ENCODE peak calls at places on chromosomes 2 and 18, in four cellular contexts. O is GM10248, W is pancreas, U is upper lobe of left lung. Q is an unnamed sample.

GRCh38 chr2:204533629-204534370 is 11.5 kb upstream of the PARD3B start:
- DNase-seq in O (no peak), W (no peak), U (no peak), Q (no peak)

GRCh38 chr2:156333274-156333950 is 891 bp upstream of the NR4A2 start:
- DNase-seq in O (no peak), W (peak), U (no peak), Q (no peak)

GRCh38 chr2:172783091-172783898 is 47.6 kb downstream of the RAPGEF4 start:
- DNase-seq in O (no peak), W (no peak), U (no peak), Q (no peak)

GRCh38 chr2:37412201-37412600 is 67.8 kb downstream of the QPCT start:
- DNase-seq in O (no peak), W (no peak), U (no peak), Q (no peak)

GRCh38 chr2:48448274-48449061 is 81.5 kb upstream of the STON1 start:
- DNase-seq in O (no peak), W (no peak), U (no peak), Q (no peak)

GRCh38 chr2:164782323-164782722 is 59.3 kb downstream of the COBLL1 start:
- DNase-seq in O (no peak), W (no peak), U (no peak), Q (no peak)

GRCh38 chr18:43160509-43160908 is 45.0 kb upstream of the RIT2 start:
- DNase-seq in O (no peak), W (no peak), U (no peak), Q (no peak)

GRCh38 chr2:20781656-20782265 is 41.1 kb downstream of the LDAH start:
- DNase-seq in O (no peak), W (no peak), U (no peak), Q (no peak)

GRCh38 chr2:18903750-18904149 is 314.4 kb upstream of the NT5C1B start:
- DNase-seq in O (peak), W (no peak), U (no peak), Q (no peak)

GRCh38 chr18:39448942-39449341 is 1883.3 kb upstream of the CELF4 start:
- DNase-seq in O (no peak), W (no peak), U (no peak), Q (no peak)

GRCh38 chr2:49812730-49813129 is 658.4 kb upstream of the FSHR start:
- DNase-seq in O (no peak), W (no peak), U (no peak), Q (no peak)

GRCh38 chr2:145136702-145137101 is 616.8 kb upstream of the ZEB2 start:
- DNase-seq in O (no peak), W (no peak), U (no peak), Q (no peak)

GRCh38 chr2:239037559-239037910 is 189.7 kb downstream of the TWIST2 start:
- DNase-seq in O (no peak), W (no peak), U (peak), Q (no peak)

GRCh38 chr2:3780477-3781402 is 77.4 kb downstream of the DCDC2C start:
- DNase-seq in O (peak), W (peak), U (no peak), Q (no peak)

GRCh38 chr18:64474751-64475150 is 325.9 kb upstream of the LINC00305 start:
- DNase-seq in O (no peak), W (no peak), U (no peak), Q (no peak)

DNA sequence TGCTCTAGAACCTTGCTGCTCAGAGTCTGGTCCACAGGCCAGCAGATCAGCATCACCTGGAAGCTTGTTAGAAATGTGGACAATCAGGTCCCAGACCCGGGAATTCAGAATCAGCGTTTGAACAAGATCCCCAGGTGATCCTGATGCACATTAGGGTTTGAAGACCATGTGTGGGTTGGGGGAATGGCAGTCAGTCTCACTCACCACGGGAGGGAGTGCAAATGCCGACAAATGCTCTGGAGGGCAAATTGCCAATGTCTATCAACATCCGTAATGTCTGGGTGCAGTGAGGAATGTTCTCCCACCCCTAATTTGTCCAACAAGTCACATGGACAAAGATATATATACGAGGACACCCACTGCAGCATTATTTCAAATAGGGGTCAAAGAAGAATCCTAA is 34.5 kb downstream of the INPP5D start:
- DNase-seq in O (no peak), W (no peak), U (no peak), Q (no peak)
- TF ChIP-seq CTCF in O (no peak), W (no peak), U (no peak), Q (no peak)

DNA sequence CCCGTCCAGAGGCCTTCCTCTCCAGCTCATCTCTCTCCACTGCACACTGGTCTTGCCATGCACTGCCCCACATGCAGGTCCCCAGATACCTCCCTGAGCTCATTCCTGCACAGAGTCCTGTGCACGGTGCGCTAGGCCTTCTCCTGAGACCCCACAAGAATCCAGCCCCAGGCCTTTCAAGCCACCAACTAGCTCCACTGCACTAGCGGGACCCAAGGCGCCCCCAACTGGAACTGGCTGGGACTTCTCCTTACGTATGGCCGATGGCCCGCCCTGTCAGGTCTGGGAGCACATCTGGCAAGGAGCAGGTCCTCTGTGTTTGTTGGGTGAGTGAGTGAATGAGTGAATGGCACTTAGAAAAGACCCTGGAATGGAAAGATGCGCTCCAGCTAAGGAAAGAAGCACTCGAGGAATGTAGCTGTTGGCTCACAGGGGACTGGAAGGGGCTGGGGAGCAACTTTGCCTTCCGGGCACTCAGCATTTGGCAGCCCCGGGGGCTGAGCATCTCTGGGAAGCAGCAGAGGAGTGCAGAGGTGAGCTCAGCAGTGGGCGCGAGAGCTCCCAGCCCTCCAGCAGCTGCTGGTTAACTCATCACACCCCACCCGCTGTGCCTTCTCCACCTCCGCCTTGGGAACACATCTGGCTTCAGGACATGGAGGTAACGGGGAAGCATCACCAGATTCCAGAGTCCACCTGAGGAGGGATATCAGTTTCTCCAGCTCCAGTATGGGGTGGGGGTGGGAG is 223.1 kb downstream of the GLI2 start:
- DNase-seq in O (no peak), W (no peak), U (no peak), Q (no peak)
- TF ChIP-seq CTCF in O (no peak), W (no peak), U (no peak), Q (no peak)

GRCh38 chr18:47262397-47263196 is 11.1 kb upstream of the SKOR2 start:
- DNase-seq in O (no peak), W (no peak), U (peak), Q (no peak)

GRCh38 chr18:47265197-47265596 is 13.7 kb upstream of the SKOR2 start:
- DNase-seq in O (no peak), W (no peak), U (no peak), Q (no peak)

GRCh38 chr18:47263828-47264314 is 12.4 kb upstream of the SKOR2 start:
- DNase-seq in O (no peak), W (no peak), U (peak), Q (no peak)

GRCh38 chr18:47261902-47262301 is 10.4 kb upstream of the SKOR2 start:
- DNase-seq in O (no peak), W (no peak), U (no peak), Q (no peak)

GRCh38 chr18:47263197-47263827 is 11.9 kb upstream of the SKOR2 start:
- DNase-seq in O (no peak), W (no peak), U (peak), Q (no peak)
- TF ChIP-seq CTCF in O (no peak), W (no peak), U (no peak), Q (no peak)

GRCh38 chr2:75315436-75315835 is 116.1 kb upstream of the TACR1 start:
- DNase-seq in O (no peak), W (no peak), U (no peak), Q (no peak)

GRCh38 chr2:75309596-75310290 is 110.4 kb upstream of the TACR1 start:
- DNase-seq in O (no peak), W (no peak), U (no peak), Q (no peak)

GRCh38 chr2:75310915-75311314 is 111.6 kb upstream of the TACR1 start:
- DNase-seq in O (no peak), W (no peak), U (no peak), Q (no peak)

GRCh38 chr2:75311521-75311920 is 112.2 kb upstream of the TACR1 start:
- DNase-seq in O (no peak), W (no peak), U (no peak), Q (no peak)

GRCh38 chr2:75311993-75312392 is 112.7 kb upstream of the TACR1 start:
- DNase-seq in O (peak), W (no peak), U (no peak), Q (no peak)
- TF ChIP-seq CTCF in O (peak), W (no peak), U (peak), Q (no peak)

GRCh38 chr2:160275646-160276045 is 75.6 kb upstream of the ITGB6 start:
- DNase-seq in O (no peak), W (no peak), U (no peak), Q (no peak)

GRCh38 chr2:160281213-160281612 is 81.1 kb upstream of the ITGB6 start:
- DNase-seq in O (no peak), W (no peak), U (no peak), Q (no peak)

GRCh38 chr2:160279813-160280465 is 79.9 kb upstream of the ITGB6 start:
- DNase-seq in O (no peak), W (no peak), U (no peak), Q (no peak)

GRCh38 chr2:160278101-160278888 is 78.2 kb upstream of the ITGB6 start:
- DNase-seq in O (no peak), W (no peak), U (no peak), Q (no peak)

GRCh38 chr2:160278889-160279196 is 78.8 kb upstream of the ITGB6 start:
- DNase-seq in O (no peak), W (no peak), U (no peak), Q (no peak)
- TF ChIP-seq CTCF in O (no peak), W (peak), U (peak), Q (no peak)

GRCh38 chr2:133602538-133602937 is 34.3 kb upstream of the NCKAP5 start:
- DNase-seq in O (no peak), W (no peak), U (no peak), Q (no peak)
- TF ChIP-seq CTCF in O (no peak), W (no peak), U (no peak), Q (no peak)

GRCh38 chr2:8524823-8525222 is 157.0 kb upstream of the ID2 start:
- DNase-seq in O (no peak), W (no peak), U (no peak), Q (no peak)

GRCh38 chr2:8526403-8526696 is 155.5 kb upstream of the ID2 start:
- DNase-seq in O (no peak), W (no peak), U (no peak), Q (no peak)

GRCh38 chr2:8527031-8527430 is 154.8 kb upstream of the ID2 start:
- DNase-seq in O (no peak), W (no peak), U (no peak), Q (no peak)

GRCh38 chr2:8525236-8525581 is 156.6 kb upstream of the ID2 start:
- DNase-seq in O (no peak), W (no peak), U (no peak), Q (no peak)

DNA sequence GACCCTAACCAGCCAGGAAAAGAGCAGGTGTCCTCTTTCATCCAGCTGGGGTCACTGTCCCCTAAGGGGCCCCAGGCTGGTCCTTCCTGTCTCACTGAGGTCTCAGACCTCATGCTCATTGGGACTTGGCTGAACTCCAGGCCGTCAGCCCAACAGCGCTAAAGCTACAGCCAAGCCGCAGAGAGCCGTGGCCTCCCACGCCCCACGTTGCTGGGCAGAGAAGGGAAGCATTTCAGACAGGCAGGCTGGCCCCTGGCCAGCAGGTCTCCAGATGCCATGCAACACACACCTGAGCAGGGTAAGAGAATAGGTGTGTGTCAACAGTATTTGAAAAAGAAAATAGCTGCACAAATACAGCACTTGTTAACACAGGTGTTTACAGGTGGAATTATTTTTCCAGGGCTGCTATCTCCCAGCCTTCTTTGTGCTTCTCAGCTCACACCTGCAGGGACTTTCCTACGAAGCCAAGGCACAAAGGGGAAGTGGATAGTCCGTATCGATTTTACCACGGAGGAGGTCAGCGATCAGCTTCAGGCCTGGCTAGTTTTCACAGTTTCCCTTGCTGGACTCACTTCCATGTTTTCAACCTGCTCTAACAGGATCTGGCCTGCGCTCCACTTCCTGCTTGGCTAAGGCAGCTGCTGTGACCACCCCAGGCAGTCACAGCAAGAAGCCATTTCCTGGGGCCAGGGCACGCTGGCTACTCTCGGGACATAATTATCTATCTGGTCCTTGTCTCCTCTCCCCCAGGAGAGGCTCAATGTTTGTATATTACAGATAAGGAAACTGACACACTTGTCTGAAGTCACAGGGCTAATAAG is 156.1 kb upstream of the ID2 start:
- DNase-seq in O (peak), W (peak), U (peak), Q (no peak)
- TF ChIP-seq CTCF in O (peak), W (no peak), U (peak), Q (no peak)

GRCh38 chr2:46913471-46914381 is 1.9 kb downstream of the MCFD2 start:
- DNase-seq in O (no peak), W (peak), U (no peak), Q (no peak)
- TF ChIP-seq CTCF in O (no peak), W (no peak), U (no peak), Q (no peak)

GRCh38 chr18:8882632-8883408 is 177.5 kb downstream of the MTCL1 start:
- DNase-seq in O (no peak), W (no peak), U (peak), Q (no peak)
- TF ChIP-seq CTCF in O (no peak), W (no peak), U (no peak), Q (no peak)

Q was measured in natural killer cell.